ENCODE peak calls at places on chromosomes 6 and 20, in six cellular contexts. C is endothelial cell; D is ecto neural progenitor cell; P is ACHN; L is CD4-positive, alpha-beta memory T cell; Q is DMS153. O is an unnamed sample.

GRCh38 chr6:141988954-141989705 is 143.6 kb upstream of the GJE1 start:
- DNase-seq in C (peak; percentile 47), D (peak; percentile 53), P (peak; percentile 77), L (peak; percentile 26), Q (no peak), O (no peak)

GRCh38 chr20:4604580-4604979 is 117.1 kb upstream of the PRND start:
- DNase-seq in C (no peak), D (no peak), P (no peak), L (no peak), Q (no peak), O (no peak)

GRCh38 chr20:41317536-41318270 is at the start of gene ZHX3:
- DNase-seq in C (peak; percentile 100), D (peak; percentile 98), P (peak; percentile 95), L (peak; percentile 96), Q (peak; percentile 93), O (peak; percentile 90)

GRCh38 chr6:154156135-154156948 is 117.3 kb downstream of the OPRM1 start:
- DNase-seq in C (peak; percentile 54), D (peak; percentile 55), P (peak; percentile 66), L (peak; percentile 65), Q (peak; percentile 66), O (no peak)

GRCh38 chr20:43825635-43826034 is 89.0 kb upstream of the TOX2 start:
- DNase-seq in C (no peak), D (no peak), P (no peak), L (no peak), Q (no peak), O (no peak)

GRCh38 chr6:47934023-47934422 is 152.2 kb downstream of the OPN5 start:
- DNase-seq in C (peak; percentile 49), D (no peak), P (no peak), L (no peak), Q (no peak), O (no peak)

GRCh38 chr6:154478691-154479090 is 31.8 kb downstream of the CNKSR3 start:
- DNase-seq in C (no peak), D (no peak), P (no peak), L (no peak), Q (no peak), O (no peak)

GRCh38 chr20:63082308-63082938 is 75.7 kb upstream of the BHLHE23 start:
- DNase-seq in C (peak; percentile 79), D (peak; percentile 86), P (peak; percentile 35), L (peak; percentile 27), Q (no peak), O (no peak)

GRCh38 chr20:36908603-36909002 is 32.7 kb downstream of the TLDC2 start:
- DNase-seq in C (no peak), D (no peak), P (no peak), L (no peak), Q (no peak), O (no peak)

GRCh38 chr6:34866509-34866908 is 21.3 kb downstream of the TAF11 start:
- DNase-seq in C (no peak), D (no peak), P (no peak), L (no peak), Q (no peak), O (no peak)

GRCh38 chr6:41846666-41847237 is 48.4 kb downstream of the USP49 start:
- DNase-seq in C (peak; percentile 79), D (peak; percentile 56), P (peak; percentile 88), L (peak; percentile 57), Q (peak; percentile 21), O (peak; percentile 54)

GRCh38 chr6:135655055-135655454 is 157.5 kb upstream of the AHI1 start:
- DNase-seq in C (no peak), D (no peak), P (no peak), L (no peak), Q (no peak), O (no peak)

GRCh38 chr6:33656844-33657243 is 35.7 kb downstream of the ITPR3 start:
- DNase-seq in C (no peak), D (no peak), P (no peak), L (no peak), Q (no peak), O (no peak)